ENCODE peak calls at places on chromosomes 6 and 20, in nine cellular contexts. M is ovary, N is D721Med, O is DND-41, W is epithelial cell of esophagus, Z is nephron progenitor cell, J is endothelial cell, R is GM13976, S is mesothelial cell of epicardium. L is an unnamed sample.

GRCh38 chr6:8090650-8091049 is 11.7 kb downstream of the EEF1E1 start:
- DNase-seq in M (no peak), N (no peak), O (no peak), W (no peak), Z (no peak), J (no peak), R (no peak), S (no peak), L (no peak)

GRCh38 chr6:158031445-158032353 is 50.0 kb downstream of the SYNJ2 start:
- DNase-seq in M (peak; percentile 50), N (no peak), O (no peak), W (no peak), Z (peak; percentile 59), J (no peak), R (no peak), S (no peak), L (peak; percentile 85)

GRCh38 chr6:101539510-101540245 is 146.2 kb downstream of the GRIK2 start:
- DNase-seq in M (no peak), N (no peak), O (no peak), W (peak; percentile 13), Z (no peak), J (no peak), R (no peak), S (no peak), L (no peak)

GRCh38 chr6:49003348-49003747 is 459.7 kb downstream of the MMUT start:
- DNase-seq in M (no peak), N (no peak), O (no peak), W (no peak), Z (no peak), J (no peak), R (no peak), S (no peak), L (no peak)

GRCh38 chr6:34585512-34586045 is 29.4 kb upstream of the SPDEF start:
- DNase-seq in M (peak; percentile 31), N (no peak), O (no peak), W (peak; percentile 60), Z (no peak), J (no peak), R (no peak), S (no peak), L (no peak)

GRCh38 chr6:42929928-42930360 is 664 bp downstream of the CNPY3 start:
- DNase-seq in M (no peak), N (no peak), O (peak; percentile 87), W (peak; percentile 70), Z (no peak), J (no peak), R (peak; percentile 81), S (no peak), L (peak; percentile 87)

GRCh38 chr6:219641-220198 is 72.6 kb upstream of the DUSP22 start:
- DNase-seq in M (no peak), N (no peak), O (no peak), W (peak; percentile 79), Z (peak; percentile 58), J (no peak), R (no peak), S (no peak), L (no peak)

GRCh38 chr20:46914789-46915359 is 20.2 kb downstream of the EYA2 start:
- DNase-seq in M (no peak), N (no peak), O (no peak), W (no peak), Z (no peak), J (no peak), R (no peak), S (no peak), L (no peak)

GRCh38 chr6:166558156-166559025 is 28.1 kb downstream of the RAMACL start:
- DNase-seq in M (no peak), N (no peak), O (no peak), W (no peak), Z (no peak), J (no peak), R (no peak), S (no peak), L (no peak)

GRCh38 chr6:166555066-166555465 is 31.4 kb downstream of the RAMACL start:
- DNase-seq in M (no peak), N (no peak), O (no peak), W (no peak), Z (no peak), J (no peak), R (no peak), S (no peak), L (no peak)

GRCh38 chr6:166556336-166556735 is 30.1 kb downstream of the RAMACL start:
- DNase-seq in M (no peak), N (no peak), O (no peak), W (no peak), Z (no peak), J (no peak), R (no peak), S (no peak), L (no peak)

GRCh38 chr6:166559211-166559610 is 27.3 kb downstream of the RAMACL start:
- DNase-seq in M (no peak), N (no peak), O (no peak), W (peak; percentile 96), Z (no peak), J (no peak), R (no peak), S (no peak), L (no peak)

DNA sequence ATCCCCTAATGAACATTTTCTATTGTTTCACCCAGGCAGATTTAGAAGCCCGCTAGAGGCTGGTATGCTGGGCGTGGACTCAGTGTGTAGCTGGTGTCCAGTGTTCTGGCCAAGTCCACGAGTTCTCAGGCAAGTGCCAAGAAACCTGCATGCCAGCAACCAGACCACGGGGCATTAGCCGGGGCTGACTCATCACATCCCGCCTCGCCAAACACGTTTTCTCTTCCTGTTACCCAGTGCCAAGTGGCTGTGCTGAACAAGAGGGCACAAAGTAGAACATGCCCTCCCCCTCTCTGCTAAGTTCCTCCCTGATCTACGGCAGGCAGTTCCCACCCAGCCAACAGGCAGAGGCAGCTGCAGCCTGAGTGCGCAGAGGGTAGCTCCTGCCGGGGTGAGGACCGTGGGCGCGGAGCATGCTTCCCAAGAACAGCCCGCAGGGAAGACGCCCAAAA is 29.6 kb downstream of the RAMACL start:
- DNase-seq in M (peak; percentile 67), N (no peak), O (peak; percentile 27), W (peak; percentile 99), Z (no peak), J (no peak), R (no peak), S (no peak), L (peak; percentile 17)
- TF ChIP-seq CTCF in M (no peak), N (no peak), O (no peak), W (no peak), Z (no peak), J (no peak), R (no peak), S (no peak), L (no peak)

DNA sequence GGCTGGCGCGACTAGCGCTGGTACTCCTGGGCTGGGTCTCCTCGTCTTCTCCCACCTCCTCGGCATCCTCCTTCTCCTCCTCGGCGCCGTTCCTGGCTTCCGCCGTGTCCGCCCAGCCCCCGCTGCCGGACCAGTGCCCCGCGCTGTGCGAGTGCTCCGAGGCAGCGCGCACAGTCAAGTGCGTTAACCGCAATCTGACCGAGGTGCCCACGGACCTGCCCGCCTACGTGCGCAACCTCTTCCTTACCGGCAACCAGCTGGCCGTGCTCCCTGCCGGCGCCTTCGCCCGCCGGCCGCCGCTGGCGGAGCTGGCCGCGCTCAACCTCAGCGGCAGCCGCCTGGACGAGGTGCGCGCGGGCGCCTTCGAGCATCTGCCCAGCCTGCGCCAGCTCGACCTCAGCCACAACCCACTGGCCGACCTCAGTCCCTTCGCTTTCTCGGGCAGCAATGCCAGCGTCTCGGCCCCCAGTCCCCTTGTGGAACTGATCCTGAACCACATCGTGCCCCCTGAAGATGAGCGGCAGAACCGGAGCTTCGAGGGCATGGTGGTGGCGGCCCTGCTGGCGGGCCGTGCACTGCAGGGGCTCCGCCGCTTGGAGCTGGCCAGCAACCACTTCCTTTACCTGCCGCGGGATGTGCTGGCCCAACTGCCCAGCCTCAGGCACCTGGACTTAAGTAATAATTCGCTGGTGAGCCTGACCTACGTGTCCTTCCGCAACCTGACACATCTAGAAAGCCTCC is 1.6 kb downstream of the TPBG start:
- DNase-seq in M (peak; percentile 38), N (no peak), O (no peak), W (peak; percentile 65), Z (peak; percentile 54), J (peak; percentile 55), R (peak; percentile 46), S (peak; percentile 25), L (no peak)
- TF ChIP-seq CTCF in M (no peak), N (no peak), O (no peak), W (peak; percentile 27), Z (no peak), J (peak; percentile 41), R (no peak), S (no peak), L (no peak)

DNA sequence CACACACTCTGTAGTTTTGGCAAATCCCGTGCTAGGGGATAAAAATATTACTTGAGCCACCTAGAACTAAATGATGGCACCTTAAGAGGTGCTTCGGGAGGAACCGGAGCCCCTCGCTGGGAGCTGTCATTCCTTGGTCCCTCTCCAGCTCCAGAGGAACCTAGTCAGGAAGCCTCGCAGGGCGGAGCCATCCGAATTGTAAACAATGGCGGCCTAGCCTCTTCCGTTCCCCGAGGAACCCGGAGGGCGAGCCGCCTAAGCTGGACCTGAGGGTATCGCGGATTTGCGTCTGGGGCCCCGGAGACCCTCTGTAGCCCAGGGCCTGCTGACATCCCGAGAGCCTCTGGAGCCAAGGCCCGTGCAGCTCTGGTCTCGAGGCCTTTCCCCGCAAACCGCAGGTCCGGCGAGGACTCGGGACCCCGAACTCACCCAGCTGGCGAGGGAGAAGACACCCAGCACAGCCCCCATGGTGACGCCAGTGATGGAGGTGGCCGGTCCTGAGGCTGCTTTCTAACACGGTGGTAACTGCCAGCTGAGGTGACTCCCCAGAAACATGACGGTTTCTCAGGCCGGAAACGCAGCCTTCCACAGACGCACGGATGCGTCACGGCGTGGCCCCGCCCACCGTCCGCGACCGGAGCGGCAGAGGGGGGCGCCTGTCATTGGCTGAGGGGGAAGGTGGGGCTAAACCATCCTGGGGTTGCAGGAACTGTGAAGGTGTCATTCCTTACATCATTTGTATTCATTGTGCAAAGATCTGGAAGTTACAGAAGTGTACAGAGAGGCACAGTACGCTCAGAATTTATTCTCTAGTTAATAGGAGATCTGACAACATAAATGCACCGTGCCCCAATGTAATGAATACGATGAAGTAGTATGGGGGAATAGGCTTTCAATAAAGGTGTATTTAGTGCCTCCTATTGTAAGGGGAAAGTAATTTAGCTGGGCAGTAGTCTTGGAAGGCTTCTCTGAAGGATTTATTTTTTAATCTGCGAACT is at the start of gene SERINC3:
- DNase-seq in M (peak; percentile 97), N (peak; percentile 72), O (peak; percentile 97), W (peak; percentile 98), Z (peak; percentile 93), J (peak; percentile 96), R (peak; percentile 97), S (peak; percentile 91), L (peak; percentile 98)
- TF ChIP-seq CTCF in M (no peak), N (peak; percentile 20), O (peak; percentile 48), W (no peak), Z (no peak), J (no peak), R (peak; percentile 4), S (peak; percentile 11), L (peak; percentile 43)

GRCh38 chr6:136035378-136036070 is 184.0 kb downstream of the PDE7B start:
- DNase-seq in M (no peak), N (no peak), O (no peak), W (peak; percentile 45), Z (no peak), J (no peak), R (no peak), S (no peak), L (no peak)

GRCh38 chr6:136030131-136030530 is 178.6 kb downstream of the PDE7B start:
- DNase-seq in M (no peak), N (no peak), O (no peak), W (no peak), Z (no peak), J (no peak), R (no peak), S (no peak), L (no peak)

GRCh38 chr6:136036071-136036380 is 184.5 kb downstream of the PDE7B start:
- DNase-seq in M (no peak), N (no peak), O (no peak), W (no peak), Z (no peak), J (no peak), R (no peak), S (no peak), L (no peak)

GRCh38 chr6:136034422-136034821 is 182.9 kb downstream of the PDE7B start:
- DNase-seq in M (no peak), N (no peak), O (no peak), W (no peak), Z (no peak), J (no peak), R (no peak), S (no peak), L (no peak)

GRCh38 chr6:136031982-136032381 is 180.5 kb downstream of the PDE7B start:
- DNase-seq in M (no peak), N (no peak), O (no peak), W (peak; percentile 55), Z (no peak), J (peak; percentile 18), R (peak; percentile 40), S (no peak), L (peak; percentile 38)
- TF ChIP-seq CTCF in M (peak; percentile 46), N (peak; percentile 42), O (peak; percentile 42), W (peak; percentile 64), Z (peak; percentile 26), J (peak; percentile 55), R (no peak), S (peak; percentile 26), L (peak; percentile 53)